ENCODE peak calls at places on chromosomes 13 and 19, in eight cellular contexts. S is astrocyte of the spinal cord; H is activated CD8-positive, alpha-beta memory T cell treated with anti-CD3 and anti-CD28 coated beads for 48 hours; O is C1 segment of cervical spinal cord; U is ELF-1; Q is AG08395; B is progenitor cell of endocrine pancreas; Y is fibroblast of pulmonary artery. N is an unnamed sample.

GRCh38 chr19:1855040-1855827 is 7.0 kb upstream of the REXO1 start:
- DNase-seq in U (peak; percentile 88), O (peak; percentile 56), B (no peak), Y (peak; percentile 85), H (peak; percentile 75), S (peak; percentile 86), Q (peak; percentile 98), N (peak; percentile 76)

GRCh38 chr19:46955114-46955812 is 64.4 kb upstream of the NPAS1 start:
- DNase-seq in S (no peak), H (no peak), B (no peak), O (no peak), U (no peak), Q (no peak), Y (peak; percentile 52), N (peak; percentile 79)

GRCh38 chr19:8441725-8442544 is 2.8 kb upstream of the HNRNPM start:
- DNase-seq in Y (no peak), H (no peak), Q (no peak), B (no peak), S (no peak), U (peak; percentile 77), O (no peak), N (no peak)

GRCh38 chr13:106493569-106493968 is 41.9 kb downstream of the EFNB2 start:
- DNase-seq in Y (no peak), O (peak; percentile 27), B (no peak), H (no peak), U (no peak), S (no peak), Q (no peak), N (no peak)

GRCh38 chr19:55484571-55485438 is at the start of gene NAT14:
- DNase-seq in Q (peak; percentile 87), O (no peak), U (peak; percentile 93), H (peak; percentile 42), S (peak; percentile 60), B (peak; percentile 76), Y (peak; percentile 61), N (peak; percentile 40)

GRCh38 chr13:94997126-94997525 is 284.8 kb upstream of the SOX21 start:
- DNase-seq in B (no peak), H (no peak), S (no peak), Q (no peak), Y (peak; percentile 68), O (no peak), U (no peak), N (no peak)

GRCh38 chr13:23915308-23915707 is 18.0 kb upstream of the C1QTNF9B start:
- DNase-seq in H (no peak), B (no peak), Y (no peak), Q (no peak), S (no peak), O (no peak), U (peak; percentile 65), N (no peak)

GRCh38 chr13:21925720-21926119 is 254.8 kb downstream of the FGF9 start:
- DNase-seq in U (no peak), H (no peak), Y (no peak), B (no peak), S (no peak), O (no peak), Q (no peak), N (no peak)

GRCh38 chr13:110269509-110270185 is 37.3 kb downstream of the COL4A1 start:
- DNase-seq in S (no peak), U (no peak), Y (no peak), Q (no peak), B (no peak), H (no peak), O (no peak), N (no peak)

GRCh38 chr13:66519259-66519658 is 710.9 kb downstream of the PCDH9 start:
- DNase-seq in B (no peak), O (no peak), Q (no peak), S (no peak), H (no peak), Y (no peak), U (no peak), N (no peak)

GRCh38 chr13:99559560-99559959 is 58.3 kb downstream of the TM9SF2 start:
- DNase-seq in O (no peak), U (no peak), Q (no peak), B (no peak), S (no peak), H (no peak), Y (no peak), N (peak; percentile 76)

N was measured in iris pigment epithelial cell.